ENCODE peak calls at places on chromosomes 13 and 19, in six cellular contexts. K is GM06990; W is IMR-90; J is CD4-positive, alpha-beta T cell; Y is psoas muscle; D is AG09319. A is an unnamed sample.

GRCh38 chr19:56377105-56377924 is 16.0 kb downstream of the ZNF582 start:
- DNase-seq in K (no peak), Y (no peak), W (no peak), D (no peak), J (no peak), A (no peak)

GRCh38 chr13:93386191-93386590 is 159.6 kb downstream of the GPC6 start:
- DNase-seq in Y (no peak), D (no peak), W (no peak), K (no peak), J (no peak), A (no peak)

GRCh38 chr13:102726430-102726829 is 31.6 kb upstream of the METTL21C start:
- DNase-seq in W (no peak), K (no peak), Y (no peak), D (no peak), J (no peak), A (no peak)

GRCh38 chr19:47587295-47587694 is 14.3 kb upstream of the ZNF541 start:
- DNase-seq in Y (peak; percentile 3), W (peak; percentile 51), J (no peak), K (no peak), D (no peak), A (no peak)

GRCh38 chr13:42333613-42334328 is 61.8 kb downstream of the AKAP11 start:
- DNase-seq in J (no peak), W (peak; percentile 22), Y (no peak), K (peak; percentile 69), D (no peak), A (no peak)

GRCh38 chr19:31675187-31675913 is 326.1 kb upstream of the TSHZ3 start:
- DNase-seq in Y (no peak), D (no peak), W (peak; percentile 59), J (no peak), K (no peak), A (no peak)

GRCh38 chr19:21439372-21439771 is 42.4 kb downstream of the ZNF493 start:
- DNase-seq in K (no peak), Y (no peak), W (no peak), J (no peak), D (no peak), A (no peak)

GRCh38 chr19:610071-610800 is 20.6 kb downstream of the HCN2 start:
- DNase-seq in K (peak; percentile 53), W (no peak), J (no peak), Y (no peak), D (no peak), A (no peak)

GRCh38 chr19:17081672-17082630 is 6.4 kb downstream of the MYO9B start:
- DNase-seq in D (no peak), J (no peak), Y (no peak), K (no peak), W (no peak), A (no peak)

GRCh38 chr13:91187522-91187921 is 160.0 kb upstream of the MIR17HG start:
- DNase-seq in D (no peak), J (no peak), W (no peak), K (no peak), Y (no peak), A (no peak)

GRCh38 chr13:91184244-91184926 is 163.1 kb upstream of the MIR17HG start:
- DNase-seq in J (no peak), W (no peak), Y (no peak), K (no peak), D (no peak), A (no peak)

GRCh38 chr13:91181892-91182291 is 165.6 kb upstream of the MIR17HG start:
- DNase-seq in K (no peak), W (no peak), J (no peak), D (no peak), Y (no peak), A (no peak)

DNA sequence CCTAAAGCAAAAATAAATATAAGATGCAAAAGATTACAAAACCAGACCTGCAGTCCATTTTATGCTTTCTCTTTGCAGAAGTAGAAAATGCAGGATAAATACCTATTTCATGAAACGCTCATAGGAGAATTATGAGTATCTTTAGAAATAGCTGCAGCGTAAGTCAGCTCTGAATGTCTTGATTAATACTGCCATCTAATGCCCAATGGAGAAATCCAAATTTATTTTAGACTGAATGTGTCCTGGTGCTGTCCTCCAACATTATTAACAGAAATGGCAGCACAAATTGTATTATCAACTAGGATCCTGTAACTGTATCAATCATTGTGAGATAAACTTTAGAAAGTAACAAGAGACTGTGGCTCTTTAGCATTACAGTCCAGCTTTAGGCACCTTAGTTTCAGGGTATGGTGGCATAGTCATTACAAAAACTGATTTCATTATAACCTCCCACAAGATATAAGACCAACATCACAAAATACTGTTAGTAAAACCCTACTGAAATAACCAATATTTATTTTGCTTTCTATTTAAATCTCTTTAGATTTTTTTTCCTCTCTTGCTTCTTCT is 162.1 kb upstream of the MIR17HG start:
- DNase-seq in Y (no peak), D (no peak), W (peak; percentile 0), K (no peak), J (no peak), A (no peak)
- TF ChIP-seq CTCF in Y (peak; percentile 32), D (no peak), W (no peak), K (no peak), J (no peak), A (peak; percentile 69)

DNA sequence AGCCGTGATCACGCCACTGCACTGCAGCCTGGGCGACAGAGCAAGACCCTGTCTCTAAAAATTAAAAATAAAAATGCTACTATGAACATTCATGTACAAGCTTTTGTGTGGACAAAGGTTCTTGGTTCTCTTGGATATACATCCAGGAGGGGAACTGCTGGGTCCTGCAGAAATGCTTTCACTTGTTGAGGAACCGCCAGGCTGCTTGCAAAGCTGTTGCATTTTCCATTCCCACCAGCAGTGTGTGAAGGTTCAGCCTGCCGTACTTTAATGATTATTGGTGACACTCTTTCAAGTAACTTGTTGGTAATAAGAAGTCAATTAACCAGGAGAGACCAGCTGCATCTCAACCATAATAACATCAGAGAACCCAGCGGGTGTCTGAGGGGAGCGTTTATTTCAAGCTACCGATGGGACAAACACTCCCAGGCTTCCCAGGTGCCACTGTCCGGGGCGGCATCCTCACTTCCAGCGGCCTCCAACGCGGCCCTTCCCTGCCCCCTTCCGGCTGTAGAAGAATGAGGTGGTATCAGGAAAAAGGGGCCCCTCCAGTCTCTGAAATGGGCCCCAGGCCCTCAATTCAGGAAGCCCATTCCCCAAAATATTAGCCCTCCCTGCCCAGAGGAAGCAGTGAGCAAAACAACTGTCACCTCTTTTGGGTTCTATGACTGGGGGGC is 15.2 kb upstream of the PPP1R12C start:
- DNase-seq in J (no peak), K (no peak), Y (peak; percentile 40), D (no peak), W (no peak), A (no peak)
- TF ChIP-seq CTCF in J (no peak), K (peak; percentile 48), Y (no peak), D (no peak), W (peak; percentile 17), A (peak; percentile 23)

GRCh38 chr19:7731615-7732014 is 295 bp downstream of the CLEC4G start:
- DNase-seq in Y (no peak), D (no peak), J (no peak), K (no peak), W (no peak), A (no peak)

GRCh38 chr19:7731218-7731595 is 703 bp downstream of the CLEC4G start:
- DNase-seq in K (no peak), W (no peak), J (no peak), D (no peak), Y (no peak), A (no peak)

GRCh38 chr19:7730286-7731217 is 1.4 kb downstream of the CLEC4G start:
- DNase-seq in W (no peak), Y (no peak), K (no peak), J (no peak), D (no peak), A (no peak)

GRCh38 chr19:7729831-7730285 is 2.1 kb downstream of the CLEC4G start:
- DNase-seq in D (no peak), Y (no peak), J (no peak), W (no peak), K (no peak), A (no peak)

GRCh38 chr19:7729211-7729610 is 2.7 kb downstream of the CLEC4G start:
- DNase-seq in D (no peak), W (no peak), J (no peak), Y (no peak), K (no peak), A (no peak)
- TF ChIP-seq CTCF in D (no peak), W (no peak), J (no peak), Y (no peak), K (no peak), A (no peak)

DNA sequence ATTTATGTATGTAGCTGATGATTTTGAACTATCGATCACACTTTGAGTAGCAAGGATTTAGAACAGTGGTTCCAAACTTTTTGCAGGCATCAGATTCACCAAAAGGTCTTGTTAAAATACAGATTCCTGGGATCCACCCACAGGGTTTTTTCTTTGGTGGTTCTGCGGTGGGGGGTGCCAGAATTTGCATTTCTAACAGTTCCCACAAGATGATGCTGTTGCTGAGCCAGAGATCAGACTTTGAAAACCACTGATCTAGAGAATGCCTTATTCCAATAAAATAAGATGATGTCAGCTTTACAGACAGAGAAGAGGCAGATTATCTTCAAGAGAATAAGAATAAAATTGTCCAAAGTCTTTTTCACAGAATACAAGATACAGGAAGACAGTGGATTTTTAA is 80.9 kb upstream of the SHISA2 start:
- DNase-seq in W (peak; percentile 13), J (no peak), D (no peak), Y (no peak), K (no peak), A (no peak)
- TF ChIP-seq CTCF in W (peak; percentile 32), J (no peak), D (peak; percentile 16), Y (no peak), K (peak; percentile 34), A (no peak)

DNA sequence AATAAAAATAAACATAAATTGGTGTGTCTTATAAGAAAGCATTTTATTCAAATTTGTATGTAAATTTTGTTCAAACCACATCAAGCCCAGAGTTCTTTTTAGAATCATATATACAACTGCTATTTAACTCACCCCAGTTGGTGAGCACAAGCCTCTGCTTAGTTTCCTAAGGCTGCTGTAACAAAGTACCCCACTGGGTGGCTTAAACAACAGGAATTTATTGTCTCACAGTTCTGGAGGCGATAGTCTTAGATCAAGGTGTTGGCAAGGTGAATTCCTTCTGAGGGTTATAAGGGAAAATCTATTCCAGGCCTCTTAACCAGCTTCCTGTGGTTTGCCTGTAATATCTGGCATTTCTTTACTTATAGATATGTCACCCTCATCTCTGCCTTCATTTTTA is 1133.5 kb downstream of the OLFM4 start:
- DNase-seq in J (no peak), Y (no peak), K (no peak), W (no peak), D (no peak), A (no peak)
- TF ChIP-seq CTCF in J (no peak), Y (no peak), K (no peak), W (no peak), D (no peak), A (peak; percentile 45)